ENCODE peak calls at places on chromosomes 11 and 22, in five cellular contexts. One of them, this sample, is unnamed.

GRCh38 chr11:128052912-128053641 is 534.3 kb downstream of the ETS1 start:
- DNase-seq in heart right ventricle: no peak
- DNase-seq in fibroblast of lung: peak; percentile 65
- DNase-seq in pancreas: no peak
- DNase-seq in esophagus muscularis mucosa: no peak
- DNase-seq in this sample: no peak

GRCh38 chr11:9210922-9211320 is 54.2 kb downstream of the DENND5A start:
- DNase-seq in heart right ventricle: no peak
- DNase-seq in fibroblast of lung: peak; percentile 26
- DNase-seq in pancreas: no peak
- DNase-seq in esophagus muscularis mucosa: no peak
- DNase-seq in this sample: no peak

GRCh38 chr11:129592191-129592590 is 216.5 kb downstream of the BARX2 start:
- DNase-seq in heart right ventricle: no peak
- DNase-seq in fibroblast of lung: no peak
- DNase-seq in pancreas: no peak
- DNase-seq in esophagus muscularis mucosa: no peak
- DNase-seq in this sample: no peak

GRCh38 chr11:13105237-13105844 is 96.2 kb downstream of the RASSF10 start:
- DNase-seq in heart right ventricle: peak; percentile 23
- DNase-seq in fibroblast of lung: no peak
- DNase-seq in pancreas: no peak
- DNase-seq in esophagus muscularis mucosa: no peak
- DNase-seq in this sample: no peak

GRCh38 chr11:28512143-28512756 is 404.1 kb downstream of the METTL15 start:
- DNase-seq in heart right ventricle: no peak
- DNase-seq in fibroblast of lung: no peak
- DNase-seq in pancreas: no peak
- DNase-seq in esophagus muscularis mucosa: no peak
- DNase-seq in this sample: no peak

GRCh38 chr22:16917144-16918003 is 90.6 kb downstream of the GAB4 start:
- DNase-seq in heart right ventricle: peak; percentile 49
- DNase-seq in fibroblast of lung: peak; percentile 4
- DNase-seq in pancreas: peak; percentile 28
- DNase-seq in esophagus muscularis mucosa: no peak
- DNase-seq in this sample: no peak

GRCh38 chr22:41223535-41223934 is 17.2 kb downstream of the CHADL start:
- DNase-seq in heart right ventricle: no peak
- DNase-seq in fibroblast of lung: no peak
- DNase-seq in pancreas: no peak
- DNase-seq in esophagus muscularis mucosa: no peak
- DNase-seq in this sample: no peak

GRCh38 chr11:101444164-101444563 is 139.6 kb downstream of the TRPC6 start:
- DNase-seq in heart right ventricle: no peak
- DNase-seq in fibroblast of lung: peak; percentile 17
- DNase-seq in pancreas: peak; percentile 9
- DNase-seq in esophagus muscularis mucosa: no peak
- DNase-seq in this sample: no peak

GRCh38 chr11:92865352-92865751 is 104.1 kb upstream of the MTNR1B start:
- DNase-seq in heart right ventricle: peak; percentile 14
- DNase-seq in fibroblast of lung: peak; percentile 38
- DNase-seq in pancreas: no peak
- DNase-seq in esophagus muscularis mucosa: no peak
- DNase-seq in this sample: no peak

GRCh38 chr22:31544481-31545480 is 48.4 kb downstream of the SFI1 start:
- DNase-seq in heart right ventricle: no peak
- DNase-seq in fibroblast of lung: no peak
- DNase-seq in pancreas: no peak
- DNase-seq in esophagus muscularis mucosa: no peak
- DNase-seq in this sample: no peak

GRCh38 chr11:73833067-73833466 is 43.6 kb downstream of the COA4 start:
- DNase-seq in heart right ventricle: no peak
- DNase-seq in fibroblast of lung: no peak
- DNase-seq in pancreas: no peak
- DNase-seq in esophagus muscularis mucosa: no peak
- DNase-seq in this sample: no peak

GRCh38 chr11:33773399-33774355 is 643 bp downstream of the FBXO3 start:
- DNase-seq in heart right ventricle: no peak
- DNase-seq in fibroblast of lung: no peak
- DNase-seq in pancreas: no peak
- DNase-seq in esophagus muscularis mucosa: no peak
- DNase-seq in this sample: peak; percentile 85

GRCh38 chr11:70544774-70545625 is 146.7 kb downstream of the CTTN start:
- DNase-seq in heart right ventricle: no peak
- DNase-seq in fibroblast of lung: no peak
- DNase-seq in pancreas: no peak
- DNase-seq in esophagus muscularis mucosa: no peak
- DNase-seq in this sample: no peak

GRCh38 chr22:11627436-11627797 is 3900.6 kb upstream of the OR11H1 start:
- DNase-seq in heart right ventricle: no peak
- DNase-seq in fibroblast of lung: no peak
- DNase-seq in pancreas: no peak
- DNase-seq in esophagus muscularis mucosa: no peak
- DNase-seq in this sample: peak; percentile 88

GRCh38 chr11:42524534-42525227 is 787.1 kb upstream of the API5 start:
- DNase-seq in heart right ventricle: no peak
- DNase-seq in fibroblast of lung: peak; percentile 12
- DNase-seq in pancreas: peak; percentile 34
- DNase-seq in esophagus muscularis mucosa: no peak
- DNase-seq in this sample: no peak

GRCh38 chr11:62888406-62888805 is 7.7 kb downstream of the SLC3A2 start:
- DNase-seq in heart right ventricle: no peak
- DNase-seq in fibroblast of lung: no peak
- DNase-seq in pancreas: no peak
- DNase-seq in esophagus muscularis mucosa: no peak
- DNase-seq in this sample: no peak

GRCh38 chr22:49936018-49936972 is 17.9 kb downstream of the CRELD2 start:
- DNase-seq in heart right ventricle: peak; percentile 94
- DNase-seq in fibroblast of lung: peak; percentile 85
- DNase-seq in pancreas: peak; percentile 90
- DNase-seq in esophagus muscularis mucosa: peak; percentile 98
- DNase-seq in this sample: no peak

GRCh38 chr11:67309166-67309565 is 5.8 kb downstream of the SSH3 start:
- DNase-seq in heart right ventricle: no peak
- DNase-seq in fibroblast of lung: no peak
- DNase-seq in pancreas: no peak
- DNase-seq in esophagus muscularis mucosa: no peak
- DNase-seq in this sample: no peak

GRCh38 chr11:26297179-26297970 is 34.6 kb upstream of the ANO3 start:
- DNase-seq in heart right ventricle: no peak
- DNase-seq in fibroblast of lung: peak; percentile 91
- DNase-seq in pancreas: no peak
- DNase-seq in esophagus muscularis mucosa: no peak
- DNase-seq in this sample: no peak

GRCh38 chr11:8283510-8284272 is 20.0 kb upstream of the LMO1 start:
- DNase-seq in heart right ventricle: no peak
- DNase-seq in fibroblast of lung: no peak
- DNase-seq in pancreas: peak; percentile 52
- DNase-seq in esophagus muscularis mucosa: no peak
- DNase-seq in this sample: peak; percentile 82

GRCh38 chr11:48055292-48056132 is 75.2 kb downstream of the PTPRJ start:
- DNase-seq in heart right ventricle: no peak
- DNase-seq in fibroblast of lung: no peak
- DNase-seq in pancreas: no peak
- DNase-seq in esophagus muscularis mucosa: no peak
- DNase-seq in this sample: no peak

GRCh38 chr11:839875-840617 is 2.3 kb downstream of the POLR2L start:
- DNase-seq in heart right ventricle: no peak
- DNase-seq in fibroblast of lung: no peak
- DNase-seq in pancreas: no peak
- DNase-seq in esophagus muscularis mucosa: no peak
- DNase-seq in this sample: no peak
- TF ChIP-seq CTCF in heart right ventricle: no peak
- TF ChIP-seq CTCF in fibroblast of lung: peak; percentile 37
- TF ChIP-seq CTCF in pancreas: no peak
- TF ChIP-seq CTCF in esophagus muscularis mucosa: no peak
- TF ChIP-seq CTCF in this sample: peak; percentile 39

GRCh38 chr22:23565288-23565941 is 14.7 kb downstream of the IGLL1 start:
- DNase-seq in heart right ventricle: peak; percentile 25
- DNase-seq in fibroblast of lung: no peak
- DNase-seq in pancreas: no peak
- DNase-seq in esophagus muscularis mucosa: no peak
- DNase-seq in this sample: no peak
- TF ChIP-seq CTCF in heart right ventricle: no peak
- TF ChIP-seq CTCF in fibroblast of lung: peak; percentile 6
- TF ChIP-seq CTCF in pancreas: no peak
- TF ChIP-seq CTCF in esophagus muscularis mucosa: no peak
- TF ChIP-seq CTCF in this sample: peak; percentile 12

GRCh38 chr11:61814242-61814957 is 2.4 kb downstream of the FADS1 start:
- DNase-seq in heart right ventricle: no peak
- DNase-seq in fibroblast of lung: peak; percentile 40
- DNase-seq in pancreas: peak; percentile 44
- DNase-seq in esophagus muscularis mucosa: no peak
- DNase-seq in this sample: no peak
- TF ChIP-seq CTCF in heart right ventricle: no peak
- TF ChIP-seq CTCF in fibroblast of lung: no peak
- TF ChIP-seq CTCF in pancreas: no peak
- TF ChIP-seq CTCF in esophagus muscularis mucosa: no peak
- TF ChIP-seq CTCF in this sample: no peak

DNA sequence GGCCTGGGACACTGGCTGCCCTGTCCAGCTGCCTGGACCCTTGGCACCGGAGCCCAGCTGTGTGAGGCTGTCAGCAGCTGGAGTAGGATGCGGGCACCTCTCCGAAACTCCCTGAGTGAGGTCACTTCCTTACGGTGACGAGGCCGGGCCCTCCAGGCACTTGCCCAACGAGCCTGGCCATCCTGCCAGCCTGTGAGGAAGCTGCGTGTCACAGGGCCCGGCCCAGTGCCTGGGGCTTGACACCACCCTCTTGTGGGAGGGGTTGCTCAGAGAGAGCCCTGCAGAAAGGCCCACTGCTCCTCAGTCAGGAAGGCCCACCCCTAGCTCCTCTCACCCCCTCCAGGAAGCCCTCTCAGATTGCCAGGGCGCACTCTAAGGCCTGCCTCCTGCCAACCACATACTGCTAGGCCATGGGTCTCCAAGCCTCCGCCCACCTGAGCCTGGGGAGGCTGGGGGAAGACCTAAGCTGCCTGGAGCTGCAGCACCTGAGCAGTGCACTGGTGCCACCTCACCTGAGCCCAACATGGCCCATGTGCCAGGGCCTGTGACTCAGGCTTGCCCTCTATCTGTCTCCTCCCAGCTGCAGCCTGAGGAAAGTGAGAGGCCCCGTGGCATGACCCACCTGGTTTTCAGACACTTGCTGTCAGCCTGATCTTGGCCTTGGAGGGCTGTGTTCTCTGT is 4.3 kb upstream of the PHLDA2 start:
- DNase-seq in heart right ventricle: peak; percentile 68
- DNase-seq in fibroblast of lung: peak; percentile 82
- DNase-seq in pancreas: no peak
- DNase-seq in esophagus muscularis mucosa: no peak
- DNase-seq in this sample: no peak
- TF ChIP-seq CTCF in heart right ventricle: no peak
- TF ChIP-seq CTCF in fibroblast of lung: no peak
- TF ChIP-seq CTCF in pancreas: no peak
- TF ChIP-seq CTCF in esophagus muscularis mucosa: no peak
- TF ChIP-seq CTCF in this sample: no peak

DNA sequence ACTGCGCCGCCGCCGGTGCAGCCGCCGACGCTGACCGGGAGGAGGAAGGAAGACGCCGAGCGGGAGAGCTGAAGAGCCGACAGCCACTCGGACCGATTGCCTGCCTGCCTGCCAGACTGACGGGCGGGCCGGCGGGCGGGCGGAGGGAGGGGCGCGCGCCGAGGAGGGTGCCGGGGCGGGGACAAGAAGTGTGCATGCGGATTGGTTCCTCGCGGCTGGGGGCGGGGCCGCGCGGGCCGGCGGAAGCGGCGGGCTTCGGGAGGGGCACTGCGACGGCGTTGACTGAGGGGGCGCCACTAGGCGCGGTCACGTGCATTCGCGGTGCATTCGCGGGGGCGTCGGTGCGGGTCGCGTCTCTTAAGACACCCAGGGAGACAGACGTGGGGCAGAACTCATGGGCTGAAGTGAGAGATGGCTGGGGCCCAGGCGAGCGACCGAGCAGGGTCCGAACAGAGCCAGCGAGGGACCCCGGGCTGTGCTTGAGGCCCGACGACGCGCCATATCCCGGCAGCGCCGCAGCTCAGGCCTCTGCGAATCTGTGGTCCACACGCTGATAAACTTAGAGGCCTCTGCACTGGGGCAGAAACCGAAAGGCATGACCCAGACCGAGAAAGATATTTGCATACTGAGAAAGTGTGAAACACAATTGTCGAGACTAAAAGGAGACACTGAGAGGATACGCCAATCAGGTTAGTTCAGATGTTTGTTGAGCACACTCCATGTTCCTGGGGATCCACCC is at the start of gene MAPK1:
- DNase-seq in heart right ventricle: peak; percentile 95
- DNase-seq in fibroblast of lung: peak; percentile 84
- DNase-seq in pancreas: peak; percentile 91
- DNase-seq in esophagus muscularis mucosa: peak; percentile 98
- DNase-seq in this sample: peak; percentile 97
- TF ChIP-seq CTCF in heart right ventricle: peak; percentile 61
- TF ChIP-seq CTCF in fibroblast of lung: peak; percentile 18
- TF ChIP-seq CTCF in pancreas: no peak
- TF ChIP-seq CTCF in esophagus muscularis mucosa: peak; percentile 41
- TF ChIP-seq CTCF in this sample: peak; percentile 49

DNA sequence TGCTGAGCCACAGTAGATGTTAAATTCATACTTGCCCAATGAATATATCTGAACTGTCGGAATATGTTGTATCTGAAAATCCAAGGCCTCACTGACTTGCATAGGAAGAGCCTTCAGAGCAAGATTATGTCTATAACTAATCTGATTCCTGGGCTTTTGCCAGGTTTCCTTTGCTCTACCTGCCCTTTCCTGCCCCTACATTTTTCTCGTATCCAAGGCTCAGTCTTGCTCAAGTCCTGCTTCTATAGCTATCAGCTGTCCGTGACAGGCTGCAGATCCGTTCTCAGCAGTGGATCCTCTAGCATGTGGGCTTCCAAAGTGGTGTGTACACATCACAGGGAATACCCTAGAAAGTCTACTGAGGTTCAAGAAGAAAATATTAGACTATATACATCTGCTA is 18.8 kb upstream of the USP47 start:
- DNase-seq in heart right ventricle: no peak
- DNase-seq in fibroblast of lung: no peak
- DNase-seq in pancreas: no peak
- DNase-seq in esophagus muscularis mucosa: no peak
- DNase-seq in this sample: no peak
- TF ChIP-seq CTCF in heart right ventricle: no peak
- TF ChIP-seq CTCF in fibroblast of lung: no peak
- TF ChIP-seq CTCF in pancreas: no peak
- TF ChIP-seq CTCF in esophagus muscularis mucosa: no peak
- TF ChIP-seq CTCF in this sample: no peak

GRCh38 chr11:46529086-46529905 is 64.5 kb downstream of the AMBRA1 start:
- DNase-seq in heart right ventricle: peak; percentile 36
- DNase-seq in fibroblast of lung: peak; percentile 66
- DNase-seq in pancreas: peak; percentile 29
- DNase-seq in esophagus muscularis mucosa: peak; percentile 93
- DNase-seq in this sample: peak; percentile 85
- TF ChIP-seq CTCF in heart right ventricle: peak; percentile 90
- TF ChIP-seq CTCF in fibroblast of lung: peak; percentile 97
- TF ChIP-seq CTCF in pancreas: peak; percentile 82
- TF ChIP-seq CTCF in esophagus muscularis mucosa: peak; percentile 93
- TF ChIP-seq CTCF in this sample: peak; percentile 84